ENCODE peak calls at places on chromosomes 12 and 14, in nine cellular contexts. Z is NCI-H1105; B is PC-3; U is substantia nigra; G is retina; W is germinal center; V is activated naive CD8-positive, alpha-beta T cell treated with anti-CD3 and anti-CD28 coated beads, Interleukin-2, amount 50 U/mL, for 24 hours; F is activated T-helper 9 cell treated with anti-CD3 and anti-CD28 coated beads, Interleukin-2, amount 50 U/mL, for 16 hours; H is epithelial cell of proximal tubule. D is an unnamed sample.

GRCh38 chr14:102902523-102903247 is 19.8 kb upstream of the AMN start:
- DNase-seq in U (no peak), Z (no peak), W (no peak), H (no peak), G (peak), V (no peak), B (no peak), F (no peak), D (no peak)

GRCh38 chr12:79082595-79082994 is 218.0 kb downstream of the SYT1 start:
- DNase-seq in F (no peak), G (no peak), B (no peak), Z (no peak), V (no peak), H (no peak), W (no peak), U (no peak), D (no peak)

GRCh38 chr14:80805136-80805535 is 136.4 kb downstream of the CEP128 start:
- DNase-seq in W (no peak), G (no peak), B (peak), U (no peak), V (no peak), F (no peak), Z (no peak), H (no peak), D (no peak)

GRCh38 chr12:21509768-21510167 is 8.2 kb downstream of the GOLT1B start:
- DNase-seq in W (no peak), H (no peak), F (no peak), U (no peak), B (no peak), G (no peak), Z (no peak), V (no peak), D (no peak)

GRCh38 chr12:113104953-113105510 is 30.5 kb downstream of the RASAL1 start:
- DNase-seq in F (no peak), U (no peak), V (no peak), B (no peak), W (no peak), H (no peak), Z (no peak), G (no peak), D (no peak)

GRCh38 chr12:131948166-131948712 is 1.5 kb upstream of the EP400 start:
- DNase-seq in H (no peak), F (no peak), V (no peak), Z (no peak), G (no peak), B (no peak), W (no peak), U (no peak), D (no peak)

GRCh38 chr14:36856095-36856878 is 194.6 kb downstream of the PAX9 start:
- DNase-seq in G (no peak), Z (no peak), H (no peak), W (no peak), F (no peak), U (no peak), V (no peak), B (peak), D (no peak)

GRCh38 chr12:113231275-113232231 is 10.3 kb downstream of the TPCN1 start:
- DNase-seq in G (no peak), B (no peak), Z (no peak), W (no peak), H (peak), U (no peak), V (no peak), F (no peak), D (no peak)

GRCh38 chr14:55610717-55611370 is 30.8 kb downstream of the KTN1 start:
- DNase-seq in V (no peak), U (no peak), H (no peak), Z (no peak), F (no peak), W (no peak), B (no peak), G (no peak), D (no peak)

GRCh38 chr14:100708349-100709217 is 18.1 kb upstream of the DLK1 start:
- DNase-seq in U (no peak), F (no peak), Z (no peak), B (peak), V (no peak), W (no peak), H (no peak), G (peak), D (no peak)

GRCh38 chr14:28709571-28710305 is 56.8 kb upstream of the FOXG1 start:
- DNase-seq in H (no peak), W (no peak), Z (no peak), F (no peak), B (no peak), G (no peak), V (no peak), U (no peak), D (no peak)

GRCh38 chr14:23160924-23161522 is 22.4 kb downstream of the SLC7A8 start:
- DNase-seq in F (no peak), Z (no peak), V (no peak), W (no peak), B (peak), H (peak), U (peak), G (peak), D (no peak)

GRCh38 chr12:22304341-22304740 is 30.2 kb downstream of the ST8SIA1 start:
- DNase-seq in B (no peak), Z (no peak), F (no peak), W (no peak), U (no peak), H (no peak), V (no peak), G (no peak), D (no peak)

GRCh38 chr14:37493606-37494005 is 101.4 kb downstream of the FOXA1 start:
- DNase-seq in B (no peak), Z (no peak), H (no peak), V (no peak), W (no peak), U (no peak), F (no peak), G (no peak), D (no peak)

GRCh38 chr12:109737631-109738030 is 24.0 kb downstream of the FAM222A start:
- DNase-seq in U (no peak), B (no peak), G (no peak), F (no peak), W (no peak), V (no peak), H (no peak), Z (no peak), D (no peak)

GRCh38 chr12:111424189-111424792 is 18.6 kb downstream of the SH2B3 start:
- DNase-seq in W (no peak), B (no peak), F (no peak), G (no peak), Z (no peak), V (no peak), H (no peak), U (no peak), D (no peak)

GRCh38 chr12:124030510-124030909 is 57.5 kb downstream of the ZNF664 start:
- DNase-seq in H (no peak), Z (no peak), F (no peak), V (no peak), W (no peak), G (no peak), U (no peak), B (peak), D (no peak)

GRCh38 chr14:30532264-30532663 is 26.7 kb upstream of the G2E3 start:
- DNase-seq in Z (no peak), F (no peak), V (no peak), W (no peak), H (no peak), G (no peak), B (no peak), U (no peak), D (no peak)

GRCh38 chr14:29805415-29806123 is 122.1 kb downstream of the PRKD1 start:
- DNase-seq in U (no peak), H (peak), W (no peak), V (no peak), F (no peak), B (peak), Z (no peak), G (no peak), D (no peak)

GRCh38 chr12:30594509-30594908 is 101.2 kb downstream of the IPO8 start:
- DNase-seq in U (no peak), B (no peak), H (no peak), G (no peak), Z (no peak), V (no peak), W (no peak), F (no peak), D (no peak)

GRCh38 chr12:92593734-92594402 is 108.9 kb upstream of the PLEKHG7 start:
- DNase-seq in Z (no peak), F (peak), W (peak), B (peak), U (no peak), V (peak), G (no peak), H (peak), D (peak)

GRCh38 chr14:61559641-61560201 is 135.6 kb upstream of the HIF1A start:
- DNase-seq in U (no peak), F (no peak), B (no peak), W (no peak), Z (no peak), H (no peak), V (no peak), G (no peak), D (no peak)

GRCh38 chr12:116152268-116152667 is 125.2 kb downstream of the MED13L start:
- DNase-seq in Z (no peak), W (no peak), G (no peak), H (peak), V (no peak), U (no peak), B (no peak), F (no peak), D (no peak)

GRCh38 chr14:98937712-98938505 is 334.1 kb downstream of the BCL11B start:
- DNase-seq in W (no peak), Z (no peak), U (no peak), H (no peak), G (no peak), B (no peak), V (no peak), F (no peak), D (no peak)

GRCh38 chr14:37253905-37254304 is 56.2 kb downstream of the MIPOL1 start:
- DNase-seq in H (no peak), G (no peak), W (no peak), B (peak), F (no peak), V (no peak), Z (peak), U (no peak), D (no peak)

GRCh38 chr14:48035836-48036235 is 360.4 kb upstream of the MDGA2 start:
- DNase-seq in V (no peak), U (no peak), F (no peak), Z (peak), H (no peak), G (no peak), B (no peak), W (no peak), D (no peak)

GRCh38 chr12:68387338-68387737 is 55.2 kb upstream of the MDM1 start:
- DNase-seq in H (no peak), U (no peak), G (no peak), V (no peak), F (no peak), W (no peak), B (no peak), Z (no peak), D (no peak)

GRCh38 chr12:79119796-79120195 is 255.2 kb downstream of the SYT1 start:
- DNase-seq in W (no peak), H (no peak), Z (no peak), G (no peak), F (no peak), U (no peak), B (no peak), V (no peak), D (no peak)

D was measured in NAMALWA.